ENCODE peak calls at places on chromosome 17, in eight cellular contexts. N, O, F, J, R, P, U and V are unnamed samples.

GRCh38 chr17:72720494-72720825 is 372.0 kb downstream of the SLC39A11 start:
- DNase-seq in N (no peak), O (no peak), F (no peak), J (no peak), R (no peak), P (no peak), U (no peak), V (no peak)

GRCh38 chr17:81239714-81240555 is 817 bp downstream of the NDUFAF8 start:
- DNase-seq in N (no peak), O (no peak), F (peak; percentile 6), J (no peak), R (no peak), P (no peak), U (no peak), V (no peak)

GRCh38 chr17:62804822-62805221 is 3.3 kb downstream of the MARCHF10 start:
- DNase-seq in N (no peak), O (no peak), F (peak; percentile 75), J (no peak), R (no peak), P (no peak), U (no peak), V (no peak)

GRCh38 chr17:62688398-62689140 is 61.1 kb downstream of the MRC2 start:
- DNase-seq in N (no peak), O (no peak), F (no peak), J (no peak), R (no peak), P (no peak), U (no peak), V (peak; percentile 13)

GRCh38 chr17:12114686-12115418 is 94.2 kb downstream of the MAP2K4 start:
- DNase-seq in N (no peak), O (no peak), F (peak; percentile 18), J (no peak), R (no peak), P (no peak), U (no peak), V (no peak)

GRCh38 chr17:57665696-57666095 is 79.4 kb downstream of the CCDC182 start:
- DNase-seq in N (no peak), O (no peak), F (no peak), J (no peak), R (peak; percentile 17), P (no peak), U (peak; percentile 6), V (peak; percentile 29)

GRCh38 chr17:5260542-5260941 is 21.5 kb upstream of the RABEP1 start:
- DNase-seq in N (no peak), O (no peak), F (no peak), J (no peak), R (no peak), P (no peak), U (no peak), V (no peak)

GRCh38 chr17:42548070-42548837 is 4.5 kb upstream of the HSD17B1 start:
- DNase-seq in N (peak; percentile 93), O (no peak), F (no peak), J (no peak), R (peak; percentile 72), P (peak; percentile 96), U (no peak), V (peak; percentile 72)

GRCh38 chr17:58156839-58157803 is 8.9 kb downstream of the OR4D1 start:
- DNase-seq in N (peak; percentile 12), O (no peak), F (no peak), J (peak; percentile 9), R (no peak), P (no peak), U (no peak), V (no peak)

GRCh38 chr17:8256691-8257090 is 7.6 kb downstream of the PFAS start:
- DNase-seq in N (no peak), O (no peak), F (no peak), J (no peak), R (no peak), P (no peak), U (no peak), V (no peak)

GRCh38 chr17:20987511-20987910 is 55.3 kb downstream of the USP22 start:
- DNase-seq in N (no peak), O (no peak), F (no peak), J (no peak), R (no peak), P (peak; percentile 25), U (no peak), V (no peak)

GRCh38 chr17:1034652-1035210 is 37.8 kb downstream of the TIMM22 start:
- DNase-seq in N (no peak), O (no peak), F (no peak), J (no peak), R (no peak), P (no peak), U (no peak), V (no peak)

GRCh38 chr17:63841350-63842172 is 924 bp downstream of the SMARCD2 start:
- DNase-seq in N (peak; percentile 62), O (peak; percentile 87), F (peak; percentile 34), J (peak; percentile 61), R (peak; percentile 66), P (peak; percentile 81), U (peak; percentile 57), V (peak; percentile 67)

GRCh38 chr17:1577186-1577585 is 14.6 kb upstream of the PITPNA start:
- DNase-seq in N (peak; percentile 86), O (peak; percentile 96), F (peak; percentile 89), J (peak; percentile 86), R (peak; percentile 85), P (peak; percentile 74), U (peak; percentile 84), V (peak; percentile 94)

GRCh38 chr17:16417399-16417798 is 2.0 kb downstream of the TRPV2 start:
- DNase-seq in N (no peak), O (no peak), F (no peak), J (no peak), R (no peak), P (no peak), U (no peak), V (no peak)

GRCh38 chr17:43360376-43360738 is 38.4 kb upstream of the ARL4D start:
- DNase-seq in N (no peak), O (no peak), F (peak; percentile 97), J (peak; percentile 44), R (peak; percentile 76), P (peak; percentile 79), U (peak; percentile 42), V (peak; percentile 79)

DNA sequence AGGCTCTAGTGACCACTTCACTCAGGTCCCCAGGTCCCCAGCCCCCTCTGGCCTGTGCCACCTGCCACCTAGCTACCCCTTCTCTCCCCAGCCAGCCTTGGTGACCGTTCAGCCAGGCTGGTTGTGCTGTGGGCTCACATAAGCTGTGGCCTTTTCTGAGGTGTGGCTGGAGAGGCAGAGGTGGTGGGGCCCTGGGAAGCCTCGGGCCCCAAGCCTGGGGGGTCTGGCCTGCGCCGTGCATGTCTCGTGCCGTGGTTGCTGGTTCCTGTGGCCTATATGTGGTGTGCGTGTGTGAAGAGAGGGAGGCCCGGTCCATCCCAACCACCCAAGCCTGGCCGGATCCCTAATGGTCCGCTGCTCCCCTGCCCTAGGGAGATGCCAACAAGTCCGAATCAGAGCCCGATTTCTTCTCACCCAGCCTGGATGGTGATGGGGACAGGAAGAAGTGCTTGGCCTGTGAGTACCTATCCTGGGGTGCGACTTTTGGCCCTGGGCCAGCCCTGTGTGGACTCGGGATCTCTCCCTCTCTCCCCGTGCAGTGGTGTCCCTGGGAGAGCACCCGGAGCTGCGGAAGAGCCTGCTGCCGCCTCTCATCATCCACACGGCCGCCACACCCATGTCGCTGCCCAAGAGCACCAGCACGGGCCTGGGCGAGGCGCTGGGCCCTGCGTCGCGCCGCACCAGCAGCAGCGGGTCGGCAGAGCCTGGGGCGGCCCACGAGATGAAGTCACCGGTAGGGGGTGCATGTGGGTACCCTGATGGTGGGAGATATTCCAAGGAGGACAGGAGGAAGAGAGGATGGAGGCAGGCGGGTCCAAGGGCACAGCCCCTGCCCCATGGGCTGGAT is 35.9 kb downstream of the CACNA1G start:
- DNase-seq in N (no peak), O (no peak), F (no peak), J (no peak), R (no peak), P (peak; percentile 49), U (no peak), V (no peak)
- TF ChIP-seq CTCF in N (no peak), O (no peak), F (peak; percentile 34), J (peak; percentile 27), R (no peak), P (peak; percentile 7), U (no peak), V (peak; percentile 13)

DNA sequence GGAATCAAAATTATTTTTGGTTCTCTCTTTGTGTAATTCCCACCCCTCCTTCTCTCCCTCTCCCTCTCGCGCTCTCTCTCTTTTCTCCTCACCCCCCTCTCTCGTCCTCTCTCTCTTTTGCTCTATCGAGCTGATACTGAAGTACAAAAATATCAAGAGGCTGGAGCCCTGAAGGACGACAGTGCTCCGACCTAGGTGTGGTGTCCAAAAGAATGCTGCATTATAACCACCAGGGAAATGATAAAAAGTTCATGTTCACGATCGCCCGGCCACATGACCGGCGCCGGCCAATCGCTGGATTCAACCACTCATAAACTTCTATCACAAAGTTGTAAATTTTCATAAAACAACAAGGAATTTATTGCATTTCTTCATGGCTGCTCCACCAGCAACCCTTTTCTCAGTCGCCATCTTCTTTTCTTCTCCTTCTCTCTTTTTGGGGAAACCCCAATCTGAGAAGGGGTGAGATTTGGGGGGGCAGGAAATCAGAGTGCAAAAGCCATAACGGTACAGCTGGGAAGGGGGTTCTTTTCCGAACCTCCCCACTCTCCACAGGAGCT is at the start of gene HOXB6:
- DNase-seq in N (no peak), O (no peak), F (no peak), J (no peak), R (no peak), P (peak; percentile 89), U (no peak), V (peak; percentile 82)
- H3K27ac ChIP-seq in N (no peak within 1 kb of the TSS), O (peak within 1 kb of the TSS; percentile 72), F (no peak within 1 kb of the TSS), J (no peak within 1 kb of the TSS), R (no peak within 1 kb of the TSS), P (peak within 1 kb of the TSS; percentile 92), U (peak within 1 kb of the TSS; percentile 65), V (peak within 1 kb of the TSS; percentile 55)

GRCh38 chr17:59786213-59786535 is 78.7 kb downstream of the VMP1 start:
- DNase-seq in N (no peak), O (no peak), F (no peak), J (no peak), R (no peak), P (no peak), U (no peak), V (no peak)

GRCh38 chr17:59783221-59784016 is 76.0 kb downstream of the VMP1 start:
- DNase-seq in N (no peak), O (no peak), F (peak; percentile 60), J (no peak), R (no peak), P (no peak), U (no peak), V (no peak)

GRCh38 chr17:59785091-59785799 is 77.8 kb downstream of the VMP1 start:
- DNase-seq in N (no peak), O (no peak), F (no peak), J (no peak), R (no peak), P (no peak), U (no peak), V (no peak)

GRCh38 chr17:59790936-59791335 is 83.5 kb downstream of the VMP1 start:
- DNase-seq in N (no peak), O (no peak), F (no peak), J (no peak), R (no peak), P (no peak), U (no peak), V (no peak)

GRCh38 chr17:59786536-59787319 is 79.3 kb downstream of the VMP1 start:
- DNase-seq in N (peak; percentile 30), O (no peak), F (peak; percentile 100), J (peak; percentile 58), R (peak; percentile 59), P (peak; percentile 83), U (peak; percentile 33), V (peak; percentile 88)
- TF ChIP-seq POLR2A in N (no peak), O (no peak), F (peak; percentile 24), J (no peak), R (no peak), P (no peak), U (peak; percentile 14), V (no peak)

GRCh38 chr17:60154616-60155426 is 5.0 kb downstream of the CA4 start:
- DNase-seq in N (no peak), O (no peak), F (peak; percentile 68), J (peak; percentile 60), R (no peak), P (no peak), U (peak; percentile 33), V (no peak)
- TF ChIP-seq CTCF in N (no peak), O (no peak), F (no peak), J (no peak), R (no peak), P (no peak), U (no peak), V (no peak)